ENCODE peak calls at places on chromosomes 1 and 21, in ten cellular contexts. G is WTC11, C is AG09309, D is lower leg skin, I is Calu3, W is IMR-90, X is fibroblast of the aortic adventitia, H is AG09319, F is uterus, Q is MM.1S. S is an unnamed sample.

GRCh38 chr21:29072873-29073221 is 601 bp downstream of the CCT8 start:
- DNase-seq in G (no peak), C (no peak), D (no peak), I (no peak), W (peak), X (peak), H (no peak), F (no peak), Q (peak), S (no peak)

GRCh38 chr1:89523597-89524368 is 846 bp upstream of the LRRC8B start:
- DNase-seq in G (peak), C (no peak), D (no peak), I (peak), W (peak), X (peak), H (no peak), F (peak), Q (peak), S (no peak)

GRCh38 chr1:20480261-20481157 is 5.5 kb downstream of the CAMK2N1 start:
- DNase-seq in G (no peak), C (no peak), D (no peak), I (peak), W (peak), X (no peak), H (no peak), F (no peak), Q (no peak), S (no peak)

GRCh38 chr1:62588000-62588399 is 9.3 kb upstream of the ANGPTL3 start:
- DNase-seq in G (no peak), C (no peak), D (no peak), I (no peak), W (peak), X (peak), H (no peak), F (no peak), Q (no peak), S (no peak)

GRCh38 chr1:8410791-8411190 is 92.9 kb downstream of the SLC45A1 start:
- DNase-seq in G (no peak), C (no peak), D (no peak), I (no peak), W (peak), X (peak), H (no peak), F (no peak), Q (no peak), S (no peak)

GRCh38 chr21:45864436-45864835 is 117.1 kb upstream of the COL6A1 start:
- DNase-seq in G (no peak), C (no peak), D (no peak), I (no peak), W (peak), X (peak), H (no peak), F (no peak), Q (no peak), S (no peak)

GRCh38 chr1:243977104-243977503 is 74.0 kb upstream of the ZBTB18 start:
- DNase-seq in G (no peak), C (no peak), D (no peak), I (no peak), W (no peak), X (peak), H (no peak), F (no peak), Q (peak), S (no peak)

GRCh38 chr1:15523104-15523921 is 702 bp downstream of the CASP9 start:
- DNase-seq in G (no peak), C (no peak), D (no peak), I (no peak), W (no peak), X (peak), H (no peak), F (peak), Q (peak), S (no peak)

GRCh38 chr1:43605157-43605556 is 44.8 kb upstream of the KDM4A start:
- DNase-seq in G (no peak), C (no peak), D (no peak), I (no peak), W (no peak), X (no peak), H (no peak), F (no peak), Q (no peak), S (no peak)

GRCh38 chr1:40265298-40265697 is 7.3 kb downstream of the ZMPSTE24 start:
- DNase-seq in G (no peak), C (no peak), D (no peak), I (no peak), W (no peak), X (no peak), H (no peak), F (no peak), Q (no peak), S (no peak)

GRCh38 chr21:42238185-42238934 is 19.4 kb downstream of the ABCG1 start:
- DNase-seq in G (no peak), C (no peak), D (no peak), I (no peak), W (no peak), X (no peak), H (no peak), F (no peak), Q (no peak), S (no peak)

GRCh38 chr1:50968021-50968883 is 1.8 kb upstream of the CDKN2C start:
- DNase-seq in G (peak), C (peak), D (peak), I (peak), W (peak), X (peak), H (peak), F (peak), Q (no peak), S (peak)
- TF ChIP-seq CTCF in G (no peak), C (peak), D (peak), I (peak), W (peak), X (peak), H (peak), F (peak), Q (no peak), S (peak)

DNA sequence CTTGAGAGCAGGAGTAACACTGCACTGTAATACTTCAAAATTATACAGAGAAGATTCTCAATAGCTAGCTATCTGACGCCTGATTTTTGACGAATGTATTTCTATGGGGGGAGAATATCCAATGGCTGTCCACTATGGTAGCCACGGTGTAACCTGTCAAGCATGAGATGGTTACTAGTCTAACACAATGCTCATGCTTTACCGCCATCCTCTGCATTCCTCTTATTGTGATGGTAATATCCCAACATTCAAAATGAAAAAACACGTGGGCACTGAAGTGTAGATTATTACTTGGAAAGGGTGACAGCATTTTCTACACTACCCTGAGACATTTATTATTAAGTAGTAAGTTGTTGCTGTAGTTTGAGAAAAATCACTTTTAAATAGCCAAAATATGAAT is 175.4 kb downstream of the SIPA1L2 start:
- DNase-seq in G (no peak), C (no peak), D (no peak), I (no peak), W (no peak), X (no peak), H (no peak), F (no peak), Q (no peak), S (no peak)
- TF ChIP-seq CTCF in G (no peak), C (no peak), D (no peak), I (no peak), W (no peak), X (no peak), H (no peak), F (no peak), Q (no peak), S (no peak)

GRCh38 chr1:112925015-112925414 is 31.0 kb downstream of the SLC16A1 start:
- DNase-seq in G (no peak), C (no peak), D (no peak), I (no peak), W (no peak), X (no peak), H (no peak), F (no peak), Q (no peak), S (no peak)
- TF ChIP-seq CTCF in G (no peak), C (no peak), D (no peak), I (no peak), W (no peak), X (peak), H (no peak), F (no peak), Q (no peak), S (no peak)

DNA sequence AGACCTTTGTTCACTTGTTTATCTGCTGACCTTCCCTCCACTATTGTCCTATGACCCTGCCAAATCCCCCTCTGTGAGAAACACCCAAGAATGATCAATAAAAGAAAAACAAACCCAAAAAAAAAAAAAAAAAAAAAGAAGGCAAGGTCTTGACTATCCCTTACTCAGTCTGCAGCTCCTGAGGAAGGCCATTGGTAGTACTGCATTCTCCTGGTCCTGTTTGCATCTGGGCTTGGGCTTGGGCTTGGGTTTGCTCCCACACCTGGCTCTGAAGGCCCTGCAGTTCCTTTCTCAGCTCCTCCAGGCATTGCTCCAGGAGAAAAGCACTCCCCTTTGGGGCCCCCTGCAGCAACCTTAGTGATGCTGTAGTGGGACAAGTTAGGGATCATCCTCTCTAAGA is 1.6 kb downstream of the CCDC163 start:
- DNase-seq in G (no peak), C (no peak), D (no peak), I (no peak), W (no peak), X (no peak), H (no peak), F (no peak), Q (no peak), S (no peak)
- TF ChIP-seq CTCF in G (no peak), C (no peak), D (no peak), I (no peak), W (no peak), X (no peak), H (no peak), F (no peak), Q (no peak), S (no peak)

GRCh38 chr1:248753715-248754280 is 1.8 kb downstream of the LYPD8 start:
- DNase-seq in G (no peak), C (no peak), D (no peak), I (no peak), W (no peak), X (no peak), H (no peak), F (no peak), Q (no peak), S (no peak)
- TF ChIP-seq CTCF in G (no peak), C (no peak), D (no peak), I (no peak), W (no peak), X (no peak), H (no peak), F (no peak), Q (no peak), S (no peak)

DNA sequence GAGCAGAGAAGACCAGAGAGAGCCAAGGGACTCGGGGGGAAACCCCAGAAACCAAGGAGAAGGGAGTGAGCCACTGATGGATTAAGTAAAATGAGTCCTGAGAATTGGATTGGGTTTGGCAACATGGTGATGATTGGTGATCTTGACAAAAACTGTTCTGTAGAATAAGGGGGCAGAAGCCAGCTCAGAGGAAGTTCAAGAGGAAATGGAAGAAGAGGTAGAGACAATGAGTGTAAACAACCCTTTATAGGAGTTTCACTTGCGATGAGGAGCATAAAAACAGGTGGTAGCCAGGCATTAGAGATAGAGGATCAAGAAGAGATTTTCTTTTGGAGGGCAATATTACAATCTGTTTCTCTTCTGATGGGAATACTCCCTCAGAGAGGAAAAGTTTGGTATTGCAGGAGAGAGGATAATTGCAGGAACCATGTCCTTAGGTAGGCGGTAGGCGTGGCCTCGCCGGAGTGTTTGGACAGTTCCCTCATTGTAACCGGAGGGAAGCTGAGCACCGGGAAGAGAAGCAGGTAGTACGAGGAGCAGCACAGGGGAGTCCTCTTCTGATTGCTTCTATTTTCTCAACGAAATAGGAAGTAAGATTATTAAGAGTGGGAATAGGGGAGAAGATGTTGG is 68.4 kb upstream of the TENT5C start:
- DNase-seq in G (peak), C (no peak), D (peak), I (peak), W (no peak), X (no peak), H (no peak), F (no peak), Q (peak), S (no peak)
- TF ChIP-seq CTCF in G (no peak), C (no peak), D (no peak), I (no peak), W (no peak), X (no peak), H (no peak), F (no peak), Q (no peak), S (no peak)

DNA sequence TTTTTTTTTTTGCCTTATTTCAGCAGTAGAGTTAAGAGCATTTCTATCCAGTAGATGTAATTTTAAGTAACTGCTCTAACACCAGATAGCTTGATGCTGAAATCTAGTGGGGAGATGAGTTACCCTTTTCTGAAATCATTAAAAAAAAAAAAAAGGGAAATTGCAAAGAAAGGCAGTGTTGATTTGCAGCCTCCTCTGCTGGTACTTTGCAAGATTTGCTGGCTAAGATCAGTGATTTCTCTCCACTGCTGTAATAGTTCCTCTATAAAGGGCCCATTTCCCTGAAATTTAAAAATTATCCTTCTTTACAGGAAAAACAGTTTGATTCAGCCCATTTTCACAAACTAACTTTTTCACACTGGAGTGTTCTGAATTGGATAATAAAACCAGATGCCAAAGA is 120.6 kb downstream of the PTBP2 start:
- DNase-seq in G (no peak), C (no peak), D (no peak), I (no peak), W (peak), X (peak), H (no peak), F (no peak), Q (no peak), S (no peak)
- TF ChIP-seq CTCF in G (no peak), C (peak), D (no peak), I (no peak), W (peak), X (peak), H (peak), F (no peak), Q (no peak), S (peak)

GRCh38 chr1:109598156-109598555 is 21.3 kb downstream of the GNAT2 start:
- DNase-seq in G (no peak), C (no peak), D (no peak), I (no peak), W (no peak), X (no peak), H (no peak), F (no peak), Q (no peak), S (no peak)

GRCh38 chr1:109603229-109603628 is 16.2 kb downstream of the GNAT2 start:
- DNase-seq in G (no peak), C (no peak), D (no peak), I (no peak), W (no peak), X (no peak), H (no peak), F (no peak), Q (no peak), S (no peak)

GRCh38 chr1:109595540-109595939 is 23.9 kb downstream of the GNAT2 start:
- DNase-seq in G (no peak), C (no peak), D (no peak), I (no peak), W (peak), X (peak), H (no peak), F (no peak), Q (no peak), S (no peak)

GRCh38 chr1:109598655-109599054 is 20.8 kb downstream of the GNAT2 start:
- DNase-seq in G (peak), C (no peak), D (no peak), I (no peak), W (no peak), X (no peak), H (no peak), F (no peak), Q (no peak), S (no peak)
- TF ChIP-seq CTCF in G (no peak), C (peak), D (no peak), I (no peak), W (no peak), X (peak), H (no peak), F (no peak), Q (no peak), S (peak)